ENCODE peak calls at places on chromosome 19, in seven cellular contexts. J is fibroblast of mammary gland, M is choroid plexus epithelial cell, D is retinal pigment epithelial cell, F is fibroblast of lung, S is foreskin fibroblast, K is pancreas. H is an unnamed sample.

GRCh38 chr19:16593181-16593580 is 21.0 kb upstream of the SLC35E1 start:
- DNase-seq in J (no peak), M (no peak), D (no peak), F (no peak), S (no peak), K (no peak), H (no peak)

GRCh38 chr19:31316201-31316951 is 32.9 kb downstream of the TSHZ3 start:
- DNase-seq in J (peak; percentile 86), M (peak; percentile 86), D (no peak), F (peak; percentile 82), S (peak; percentile 58), K (no peak), H (no peak)

GRCh38 chr19:511101-511841 is 4.0 kb downstream of the TPGS1 start:
- DNase-seq in J (no peak), M (peak; percentile 73), D (no peak), F (no peak), S (no peak), K (peak; percentile 38), H (no peak)

GRCh38 chr19:10730932-10731331 is 13.1 kb downstream of the DNM2 start:
- DNase-seq in J (no peak), M (no peak), D (no peak), F (no peak), S (no peak), K (no peak), H (no peak)

GRCh38 chr19:53431399-53432087 is at the start of gene ZNF761:
- DNase-seq in J (peak; percentile 84), M (peak; percentile 92), D (peak; percentile 46), F (peak; percentile 86), S (peak; percentile 87), K (peak; percentile 97), H (peak; percentile 87)

GRCh38 chr19:13861714-13862531 is 15.0 kb upstream of the NANOS3 start:
- DNase-seq in J (peak; percentile 84), M (peak; percentile 92), D (peak; percentile 83), F (peak; percentile 87), S (peak; percentile 85), K (peak; percentile 91), H (peak; percentile 92)

GRCh38 chr19:35462476-35462953 is 14.5 kb downstream of the FFAR2 start:
- DNase-seq in J (no peak), M (no peak), D (no peak), F (no peak), S (no peak), K (no peak), H (peak; percentile 0)

GRCh38 chr19:31141301-31141700 is 207.9 kb downstream of the TSHZ3 start:
- DNase-seq in J (no peak), M (no peak), D (no peak), F (no peak), S (no peak), K (no peak), H (no peak)

GRCh38 chr19:31270897-31271568 is 78.2 kb downstream of the TSHZ3 start:
- DNase-seq in J (peak; percentile 87), M (peak; percentile 50), D (peak; percentile 34), F (peak; percentile 63), S (no peak), K (no peak), H (no peak)

GRCh38 chr19:12990853-12991252 is 4.4 kb upstream of the NFIX start:
- DNase-seq in J (no peak), M (no peak), D (no peak), F (no peak), S (no peak), K (no peak), H (no peak)

GRCh38 chr19:18594824-18595373 is 6.3 kb downstream of the REX1BD start:
- DNase-seq in J (no peak), M (no peak), D (no peak), F (no peak), S (no peak), K (no peak), H (no peak)

GRCh38 chr19:28646629-28647028 is 566.3 kb downstream of the UQCRFS1 start:
- DNase-seq in J (no peak), M (no peak), D (no peak), F (no peak), S (no peak), K (no peak), H (no peak)

GRCh38 chr19:16073481-16073880 is 2.8 kb upstream of the TPM4 start:
- DNase-seq in J (no peak), M (no peak), D (no peak), F (no peak), S (no peak), K (no peak), H (no peak)

GRCh38 chr19:18878858-18879578 is 16.9 kb downstream of the CERS1 start:
- DNase-seq in J (no peak), M (no peak), D (no peak), F (no peak), S (no peak), K (no peak), H (no peak)

GRCh38 chr19:14440049-14440448 is 6.9 kb downstream of the PKN1 start:
- DNase-seq in J (no peak), M (peak; percentile 16), D (no peak), F (no peak), S (no peak), K (peak; percentile 61), H (no peak)

GRCh38 chr19:34725400-34725799 is 8.6 kb upstream of the ZNF181 start:
- DNase-seq in J (no peak), M (no peak), D (no peak), F (no peak), S (no peak), K (no peak), H (no peak)

GRCh38 chr19:3586124-3586626 is 897 bp downstream of the GIPC3 start:
- DNase-seq in J (no peak), M (no peak), D (no peak), F (no peak), S (no peak), K (peak; percentile 13), H (no peak)

GRCh38 chr19:5824791-5825577 is 14.5 kb downstream of the FUT6 start:
- DNase-seq in J (no peak), M (no peak), D (no peak), F (no peak), S (no peak), K (no peak), H (no peak)

GRCh38 chr19:8487137-8487851 is 15.1 kb downstream of the PRAM1 start:
- DNase-seq in J (no peak), M (no peak), D (no peak), F (no peak), S (no peak), K (peak; percentile 41), H (no peak)

GRCh38 chr19:50500753-50501151 is 10.2 kb downstream of the JOSD2 start:
- DNase-seq in J (no peak), M (no peak), D (no peak), F (no peak), S (no peak), K (no peak), H (no peak)

GRCh38 chr19:50498219-50499056 is 12.6 kb downstream of the JOSD2 start:
- DNase-seq in J (no peak), M (no peak), D (no peak), F (no peak), S (no peak), K (no peak), H (no peak)

GRCh38 chr19:50501568-50502475 is 9.2 kb downstream of the JOSD2 start:
- DNase-seq in J (no peak), M (no peak), D (no peak), F (no peak), S (no peak), K (no peak), H (no peak)

GRCh38 chr19:50501186-50501567 is 9.8 kb downstream of the JOSD2 start:
- DNase-seq in J (no peak), M (no peak), D (no peak), F (no peak), S (no peak), K (no peak), H (no peak)

GRCh38 chr19:50500060-50500752 is 10.8 kb downstream of the JOSD2 start:
- DNase-seq in J (no peak), M (no peak), D (no peak), F (no peak), S (no peak), K (no peak), H (no peak)
- TF ChIP-seq CTCF in J (no peak), M (peak; percentile 29), D (peak; percentile 40), F (peak; percentile 5), S (no peak), K (no peak), H (peak; percentile 48)

GRCh38 chr19:2223959-2224358 is 12.2 kb downstream of the PLEKHJ1 start:
- DNase-seq in J (no peak), M (no peak), D (no peak), F (no peak), S (no peak), K (no peak), H (no peak)
- TF ChIP-seq CTCF in J (no peak), M (no peak), D (no peak), F (no peak), S (no peak), K (no peak), H (no peak)

DNA sequence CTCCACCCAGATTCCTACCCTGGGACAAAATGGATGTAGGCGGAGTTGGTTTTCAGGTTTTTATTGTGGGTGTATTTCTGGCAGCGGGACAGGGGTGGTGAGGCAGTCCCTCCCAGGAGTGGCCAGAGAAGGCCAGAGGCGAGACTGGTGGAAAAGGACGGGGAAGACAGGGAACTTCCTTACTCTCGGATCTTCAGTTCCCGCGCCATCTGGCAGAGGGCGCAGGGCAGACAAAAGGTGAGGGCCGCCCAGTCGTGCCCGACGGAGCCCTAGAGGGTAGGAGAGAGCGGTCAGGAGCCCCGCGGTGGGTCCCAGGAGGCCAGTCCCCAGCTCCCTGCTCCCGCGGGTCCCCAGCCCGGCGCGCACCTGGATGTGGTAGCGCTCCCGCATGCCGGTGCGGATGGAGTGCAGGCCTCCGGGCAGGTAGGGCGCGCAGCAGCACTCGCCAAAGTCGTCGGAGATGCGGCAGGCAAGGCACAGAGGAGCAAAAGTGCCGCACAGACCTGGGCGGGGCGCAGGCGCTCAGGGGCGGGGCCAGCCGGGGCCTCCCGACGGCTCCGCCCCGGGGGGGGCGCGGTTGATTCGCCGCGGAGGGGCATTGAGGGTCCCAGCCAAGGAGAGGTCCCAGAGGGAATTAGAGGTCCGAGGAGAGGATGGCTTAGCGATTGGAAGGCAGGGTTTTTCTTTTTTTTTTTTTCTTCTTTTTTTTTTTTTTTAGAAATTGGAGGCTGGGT is 3.0 kb downstream of the CNFN start:
- DNase-seq in J (peak; percentile 45), M (peak; percentile 41), D (no peak), F (peak; percentile 30), S (peak; percentile 53), K (peak; percentile 57), H (peak; percentile 49)
- TF ChIP-seq CTCF in J (peak; percentile 30), M (peak; percentile 47), D (peak; percentile 54), F (peak; percentile 42), S (peak; percentile 48), K (no peak), H (peak; percentile 73)

GRCh38 chr19:39057615-39058014 is 25.3 kb upstream of the FBXO27 start:
- DNase-seq in J (no peak), M (peak; percentile 10), D (no peak), F (no peak), S (no peak), K (no peak), H (no peak)

GRCh38 chr19:39052846-39053245 is 20.5 kb upstream of the FBXO27 start:
- DNase-seq in J (no peak), M (no peak), D (no peak), F (no peak), S (no peak), K (no peak), H (no peak)

GRCh38 chr19:39054091-39054470 is 21.7 kb upstream of the FBXO27 start:
- DNase-seq in J (no peak), M (no peak), D (no peak), F (no peak), S (no peak), K (no peak), H (no peak)

GRCh38 chr19:39052243-39052746 is 19.9 kb upstream of the FBXO27 start:
- DNase-seq in J (peak; percentile 45), M (peak; percentile 70), D (no peak), F (peak; percentile 60), S (peak; percentile 47), K (peak; percentile 36), H (no peak)

GRCh38 chr19:39053276-39054090 is 21.1 kb upstream of the FBXO27 start:
- DNase-seq in J (no peak), M (no peak), D (no peak), F (no peak), S (no peak), K (no peak), H (no peak)
- TF ChIP-seq CTCF in J (no peak), M (no peak), D (no peak), F (no peak), S (no peak), K (no peak), H (no peak)

H was measured in HFFc6.